ENCODE peak calls at places on chromosomes 5 and 9, in five cellular contexts. P is IMR-90, Z is H9, Q is mesenchymal stem cell, T is H1. L is an unnamed sample.

GRCh38 chr5:87139795-87140194 is 127.9 kb upstream of the RASA1 start:
- DNase-seq in P (no peak), Z (no peak), Q (no peak), T (no peak), L (no peak)

GRCh38 chr5:149053027-149053705 is 9.7 kb downstream of the SH3TC2 start:
- DNase-seq in P (peak), Z (no peak), Q (no peak), T (no peak), L (no peak)

GRCh38 chr5:154757647-154758406 is 2.6 kb downstream of the LARP1 start:
- DNase-seq in P (peak), Z (no peak), Q (peak), T (no peak), L (no peak)

GRCh38 chr5:32951003-32951402 is 239.9 kb downstream of the NPR3 start:
- DNase-seq in P (no peak), Z (no peak), Q (no peak), T (no peak), L (no peak)

GRCh38 chr9:22512495-22512894 is 65.9 kb downstream of the DMRTA1 start:
- DNase-seq in P (no peak), Z (no peak), Q (no peak), T (no peak), L (no peak)

GRCh38 chr5:33371660-33372059 is 69.1 kb upstream of the TARS1 start:
- DNase-seq in P (peak), Z (no peak), Q (peak), T (no peak), L (no peak)

GRCh38 chr9:10855847-10856246 is 243.0 kb upstream of the PTPRD start:
- DNase-seq in P (no peak), Z (no peak), Q (peak), T (no peak), L (peak)

GRCh38 chr5:97923496-97923895 is 740.4 kb upstream of the RIOK2 start:
- DNase-seq in P (no peak), Z (no peak), Q (no peak), T (no peak), L (no peak)

GRCh38 chr5:80204808-80205614 is 50.8 kb downstream of the SERINC5 start:
- DNase-seq in P (peak), Z (no peak), Q (peak), T (no peak), L (no peak)

GRCh38 chr5:134020188-134020587 is 15.4 kb upstream of the VDAC1 start:
- DNase-seq in P (no peak), Z (no peak), Q (no peak), T (no peak), L (no peak)

GRCh38 chr5:98401645-98402044 is 371.8 kb upstream of the RGMB start:
- DNase-seq in P (peak), Z (no peak), Q (no peak), T (no peak), L (no peak)

GRCh38 chr5:72692273-72692672 is 124.2 kb upstream of the TNPO1 start:
- DNase-seq in P (peak), Z (no peak), Q (peak), T (no peak), L (no peak)

GRCh38 chr5:180648658-180649296 is 623 bp downstream of the FLT4 start:
- DNase-seq in P (no peak), Z (peak), Q (no peak), T (no peak), L (peak)

GRCh38 chr9:21813575-21814473 is 11.4 kb downstream of the MTAP start:
- DNase-seq in P (peak), Z (no peak), Q (peak), T (no peak), L (peak)

GRCh38 chr5:77662615-77663014 is 24.1 kb upstream of the OTP start:
- DNase-seq in P (no peak), Z (no peak), Q (no peak), T (no peak), L (no peak)

GRCh38 chr9:17349816-17350215 is 215.0 kb downstream of the CNTLN start:
- DNase-seq in P (peak), Z (no peak), Q (peak), T (no peak), L (no peak)

GRCh38 chr5:135880278-135880677 is 15.4 kb downstream of the IL9 start:
- DNase-seq in P (no peak), Z (peak), Q (no peak), T (peak), L (no peak)

GRCh38 chr5:131947445-131947844 is 2.0 kb upstream of the MEIKIN start:
- DNase-seq in P (no peak), Z (no peak), Q (no peak), T (no peak), L (no peak)

DNA sequence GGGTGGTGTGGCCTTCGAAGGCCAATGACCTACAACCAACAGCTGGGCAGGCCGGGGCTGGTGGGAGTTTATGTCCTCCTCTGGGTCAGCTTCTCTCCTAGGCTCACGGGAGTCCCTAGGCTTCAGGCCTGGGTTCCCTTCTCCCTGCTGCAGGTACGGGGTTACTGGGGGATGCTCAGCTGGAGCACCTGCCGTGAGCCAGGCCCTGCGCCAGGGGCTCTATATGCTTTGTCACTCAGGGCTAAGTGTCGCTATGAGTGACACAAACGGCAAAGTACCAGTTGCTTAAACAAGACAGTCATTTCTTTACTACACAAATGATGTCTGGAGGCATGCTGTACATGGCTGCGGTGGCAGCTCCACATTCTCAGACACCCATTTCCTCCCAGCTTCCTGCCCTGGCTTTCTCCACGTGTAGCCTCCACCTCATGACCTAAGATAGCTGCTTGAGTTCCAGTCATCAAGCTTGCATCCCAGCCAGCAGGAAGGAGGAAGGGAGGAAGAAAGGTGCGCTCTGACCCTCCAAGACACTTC is 22.5 kb upstream of the NINJ1 start:
- DNase-seq in P (no peak), Z (no peak), Q (no peak), T (no peak), L (no peak)
- H3K27ac ChIP-seq in P (no peak), Z (no peak), Q (no peak), T (no peak), L (no peak)

GRCh38 chr5:138962619-138963370 is 87.7 kb upstream of the LRRTM2 start:
- DNase-seq in P (no peak), Z (no peak), Q (no peak), T (no peak), L (peak)
- H2BK5ac ChIP-seq in P (no peak), Z (no peak), Q (no peak), T (no peak), L (no peak)

DNA sequence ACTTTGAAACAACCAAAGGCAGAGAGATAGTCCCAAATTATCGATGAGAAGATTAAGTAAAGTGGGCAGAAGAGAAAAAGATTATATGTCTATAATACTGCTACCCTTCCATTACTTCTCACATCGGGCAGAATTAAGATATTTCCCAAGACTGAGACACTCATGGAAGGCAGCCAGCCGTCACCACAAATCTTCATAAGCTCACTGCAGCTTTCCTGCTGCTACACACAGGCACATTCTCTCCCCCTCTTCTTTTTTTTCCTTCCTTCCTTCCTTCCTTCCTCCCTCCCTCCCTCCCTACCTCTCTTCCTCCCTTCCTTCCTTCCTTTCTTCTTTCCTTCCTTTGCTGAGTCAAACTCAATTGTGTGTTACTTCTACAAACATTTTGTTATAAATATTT is 58.7 kb upstream of the SPATA31C2 start:
- DNase-seq in P (peak), Z (no peak), Q (peak), T (no peak), L (no peak)
- H2BK120ac ChIP-seq in P (peak), Z (no peak), Q (peak), T (no peak), L (no peak)

DNA sequence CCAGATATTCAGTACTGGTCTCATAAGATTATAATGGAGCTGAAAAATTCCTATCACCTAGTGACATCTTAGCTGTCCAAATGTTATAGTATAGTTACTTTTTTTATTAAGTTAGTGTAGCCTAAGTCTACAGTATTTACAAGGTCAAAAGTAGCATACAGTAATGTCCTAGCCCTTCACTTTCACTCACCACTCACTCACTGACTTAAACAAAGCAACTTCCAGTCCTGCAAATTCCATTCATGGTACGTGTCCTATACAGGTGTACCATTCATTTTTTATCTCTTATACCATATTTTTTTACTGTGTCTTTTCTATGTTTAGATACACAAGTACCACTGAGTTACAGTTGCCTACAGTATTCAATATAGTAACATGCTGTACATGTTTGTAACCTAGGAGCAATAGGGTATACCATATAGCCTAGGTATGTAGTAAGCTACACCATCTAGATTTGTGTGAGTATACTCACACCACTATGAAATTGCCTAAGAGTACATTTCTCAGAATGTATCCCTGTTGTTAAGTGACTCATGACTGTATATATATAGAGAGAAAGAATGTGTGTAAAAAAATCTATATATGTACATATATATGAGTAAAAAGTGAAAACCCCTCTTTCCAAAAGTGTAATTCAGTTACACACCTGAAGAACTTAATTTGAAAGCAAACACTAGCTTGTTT is 234.8 kb upstream of the WWC1 start:
- DNase-seq in P (no peak), Z (no peak), Q (no peak), T (no peak), L (no peak)
- H3K27ac ChIP-seq in P (no peak), Z (no peak), Q (no peak), T (no peak), L (no peak)

GRCh38 chr9:133883356-133883755 is 108.8 kb downstream of the VAV2 start:
- DNase-seq in P (no peak), Z (no peak), Q (peak), T (no peak), L (no peak)

GRCh38 chr9:133880851-133881634 is 111.1 kb downstream of the VAV2 start:
- DNase-seq in P (peak), Z (no peak), Q (peak), T (no peak), L (no peak)

GRCh38 chr9:133882849-133883248 is 109.3 kb downstream of the VAV2 start:
- DNase-seq in P (no peak), Z (no peak), Q (no peak), T (no peak), L (no peak)

GRCh38 chr9:133880136-133880535 is 112.0 kb downstream of the VAV2 start:
- DNase-seq in P (no peak), Z (no peak), Q (no peak), T (no peak), L (no peak)

DNA sequence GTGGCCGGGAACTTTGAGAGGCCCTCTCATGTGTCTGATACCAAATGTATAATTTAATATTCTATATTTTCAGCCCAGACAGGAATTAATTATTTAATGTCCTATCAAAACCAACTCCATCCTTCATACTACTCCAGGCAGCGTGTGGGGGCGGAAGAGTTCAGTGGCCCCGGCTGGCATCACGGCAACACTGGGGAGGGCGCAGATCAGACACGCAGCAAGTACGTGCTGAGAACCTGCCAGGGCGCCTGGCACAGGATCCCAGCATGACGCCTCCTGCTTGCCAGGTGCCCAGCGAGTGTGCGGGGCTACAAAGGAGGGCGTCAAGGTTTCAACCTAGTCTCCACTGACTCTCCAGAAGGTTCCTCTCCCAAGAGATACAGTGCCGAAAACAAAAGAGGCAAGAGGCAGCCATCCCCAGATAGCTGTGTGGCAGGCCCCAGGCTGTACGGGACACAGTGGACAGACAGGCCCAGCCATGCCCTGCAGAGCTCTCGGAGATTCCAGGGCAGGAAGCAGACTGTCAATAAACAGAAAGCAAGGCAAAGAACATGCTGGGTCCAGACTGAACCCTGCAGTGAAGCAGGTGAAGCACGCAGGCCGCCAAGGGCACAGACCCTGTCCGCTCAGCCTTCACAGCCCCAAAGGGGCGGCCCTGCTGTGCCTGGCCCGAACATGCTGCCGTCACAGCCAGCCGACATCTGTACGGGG is 110.3 kb downstream of the VAV2 start:
- DNase-seq in P (no peak), Z (no peak), Q (no peak), T (no peak), L (no peak)
- H2BK5ac ChIP-seq in P (peak), Z (no peak), Q (no peak), T (peak), L (peak)

GRCh38 chr9:26888271-26888670 is 4.3 kb downstream of the CAAP1 start:
- DNase-seq in P (peak), Z (no peak), Q (peak), T (no peak), L (no peak)

GRCh38 chr9:26892251-26893029 is at the start of gene CAAP1:
- DNase-seq in P (peak), Z (peak), Q (peak), T (peak), L (peak)

DNA sequence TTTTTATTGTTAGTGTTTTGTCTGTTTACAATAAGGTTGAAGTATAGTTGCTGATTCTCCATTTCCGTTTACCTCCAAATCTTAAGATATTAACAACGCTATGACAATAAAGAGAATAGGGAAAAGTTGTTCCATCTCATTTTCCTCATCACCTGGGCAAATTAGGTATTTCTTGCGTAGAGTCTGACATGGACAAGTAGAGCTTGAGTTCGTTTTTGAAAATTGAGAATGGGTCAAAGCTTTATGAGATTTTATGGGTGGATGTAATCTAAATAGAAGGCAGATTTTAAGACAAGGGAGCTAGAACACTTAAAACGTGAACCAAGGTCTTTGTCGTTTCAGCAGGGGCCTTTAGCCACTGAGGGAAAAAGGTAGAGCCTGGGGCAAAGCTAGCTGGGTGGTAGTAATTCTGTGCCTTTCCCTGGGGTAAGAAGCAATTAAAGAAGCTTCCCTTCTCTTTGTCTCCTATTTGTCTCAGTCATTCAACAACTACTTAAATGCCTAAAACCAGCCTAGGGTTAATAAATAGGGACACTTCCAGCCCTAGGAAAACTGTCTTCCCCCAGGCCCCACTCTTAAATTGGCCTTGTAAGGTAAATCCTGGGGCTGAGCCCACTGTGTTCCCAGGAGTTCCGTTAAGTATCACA is 551 bp upstream of the CAAP1 start:
- DNase-seq in P (no peak), Z (no peak), Q (no peak), T (no peak), L (no peak)
- H2BK120ac ChIP-seq in P (no peak), Z (no peak), Q (no peak), T (no peak), L (no peak)

GRCh38 chr9:133140174-133140505 is 19.1 kb upstream of the RALGDS start:
- DNase-seq in P (no peak), Z (no peak), Q (no peak), T (no peak), L (no peak)
- H3K27ac ChIP-seq in P (no peak), Z (no peak), Q (no peak), T (no peak), L (no peak)

GRCh38 chr9:136372561-136373299 is 739 bp downstream of the CARD9 start:
- DNase-seq in P (peak), Z (peak), Q (peak), T (no peak), L (no peak)
- H2BK5ac ChIP-seq in P (peak), Z (no peak), Q (no peak), T (no peak), L (peak)

L was measured in neuronal stem cell.